ENCODE peak calls at places on chromosomes 5 and 9, in nine cellular contexts. J is SJSA1, M is GM23338, Z is AG04450, O is upper lobe of left lung, S is heart left ventricle, I is tibial nerve, E is Peyer's patch, B is hepatocyte. A is an unnamed sample.

GRCh38 chr5:83718195-83718825 is 2.3 kb downstream of the HAPLN1 start:
- DNase-seq in Z (peak; percentile 38), S (no peak), J (peak; percentile 51), M (peak; percentile 90), E (peak; percentile 74), O (no peak), I (peak; percentile 31), B (peak; percentile 85), A (no peak)

GRCh38 chr5:67774796-67775195 is 440.8 kb upstream of the PIK3R1 start:
- DNase-seq in Z (no peak), O (no peak), I (no peak), M (no peak), J (no peak), B (no peak), S (no peak), E (no peak), A (no peak)

GRCh38 chr9:98081477-98082219 is 25.1 kb downstream of the NANS start:
- DNase-seq in S (no peak), Z (no peak), J (no peak), M (no peak), I (no peak), B (peak; percentile 37), O (peak; percentile 55), E (peak; percentile 80), A (no peak)

GRCh38 chr5:132681983-132682382 is 8.2 kb downstream of the IL4 start:
- DNase-seq in I (no peak), S (no peak), E (no peak), O (no peak), M (no peak), B (no peak), J (no peak), Z (no peak), A (no peak)

GRCh38 chr9:93662952-93663572 is 86.7 kb downstream of the PHF2 start:
- DNase-seq in S (peak; percentile 9), E (peak; percentile 22), Z (no peak), O (no peak), J (no peak), I (no peak), B (no peak), M (no peak), A (no peak)

GRCh38 chr5:96373006-96373405 is 60.0 kb downstream of the PCSK1 start:
- DNase-seq in B (no peak), Z (no peak), I (no peak), M (no peak), S (no peak), J (no peak), O (no peak), E (no peak), A (no peak)

GRCh38 chr5:172858990-172859811 is 25.1 kb downstream of the ERGIC1 start:
- DNase-seq in I (peak; percentile 69), S (peak; percentile 87), O (peak; percentile 47), B (peak; percentile 74), M (no peak), E (peak; percentile 88), J (peak; percentile 76), Z (peak; percentile 47), A (no peak)

GRCh38 chr5:153835891-153836515 is 202.7 kb downstream of the FAM114A2 start:
- DNase-seq in B (no peak), J (no peak), M (no peak), Z (no peak), E (no peak), S (no peak), O (no peak), I (no peak), A (no peak)

GRCh38 chr5:127290019-127290945 is at the start of gene MEGF10:
- DNase-seq in I (peak; percentile 20), B (peak; percentile 71), E (peak; percentile 53), M (peak; percentile 89), Z (no peak), S (no peak), O (no peak), J (peak; percentile 54), A (no peak)

GRCh38 chr5:93018461-93018860 is 562.6 kb downstream of the NR2F1-AS1 start:
- DNase-seq in E (no peak), O (no peak), S (no peak), I (no peak), J (no peak), B (no peak), Z (no peak), M (no peak), A (no peak)

GRCh38 chr5:169893586-169893985 is 86.7 kb downstream of the INSYN2B start:
- DNase-seq in M (no peak), I (no peak), Z (no peak), B (no peak), O (no peak), S (no peak), J (no peak), E (no peak), A (no peak)

GRCh38 chr9:37399336-37399735 is 23.2 kb upstream of the GRHPR start:
- DNase-seq in M (no peak), E (no peak), B (no peak), I (no peak), O (no peak), Z (no peak), J (no peak), S (no peak), A (no peak)

GRCh38 chr5:88785396-88786216 is 97.4 kb downstream of the MEF2C start:
- DNase-seq in Z (peak; percentile 55), E (no peak), J (peak; percentile 88), S (no peak), I (peak; percentile 41), M (peak; percentile 23), O (peak; percentile 68), B (peak; percentile 79), A (no peak)

GRCh38 chr5:141434006-141434405 is 3.7 kb downstream of the PCDHGA12 start:
- DNase-seq in Z (no peak), B (no peak), E (no peak), I (no peak), M (no peak), O (no peak), J (no peak), S (no peak), A (no peak)

GRCh38 chr5:141431286-141431685 is 979 bp downstream of the PCDHGA12 start:
- DNase-seq in J (no peak), O (no peak), S (no peak), Z (no peak), E (no peak), M (no peak), I (no peak), B (no peak), A (no peak)

GRCh38 chr5:141427783-141428426 is 2.4 kb upstream of the PCDHGA12 start:
- DNase-seq in Z (no peak), I (no peak), M (peak; percentile 47), E (no peak), J (no peak), O (no peak), S (peak; percentile 53), B (no peak), A (no peak)

DNA sequence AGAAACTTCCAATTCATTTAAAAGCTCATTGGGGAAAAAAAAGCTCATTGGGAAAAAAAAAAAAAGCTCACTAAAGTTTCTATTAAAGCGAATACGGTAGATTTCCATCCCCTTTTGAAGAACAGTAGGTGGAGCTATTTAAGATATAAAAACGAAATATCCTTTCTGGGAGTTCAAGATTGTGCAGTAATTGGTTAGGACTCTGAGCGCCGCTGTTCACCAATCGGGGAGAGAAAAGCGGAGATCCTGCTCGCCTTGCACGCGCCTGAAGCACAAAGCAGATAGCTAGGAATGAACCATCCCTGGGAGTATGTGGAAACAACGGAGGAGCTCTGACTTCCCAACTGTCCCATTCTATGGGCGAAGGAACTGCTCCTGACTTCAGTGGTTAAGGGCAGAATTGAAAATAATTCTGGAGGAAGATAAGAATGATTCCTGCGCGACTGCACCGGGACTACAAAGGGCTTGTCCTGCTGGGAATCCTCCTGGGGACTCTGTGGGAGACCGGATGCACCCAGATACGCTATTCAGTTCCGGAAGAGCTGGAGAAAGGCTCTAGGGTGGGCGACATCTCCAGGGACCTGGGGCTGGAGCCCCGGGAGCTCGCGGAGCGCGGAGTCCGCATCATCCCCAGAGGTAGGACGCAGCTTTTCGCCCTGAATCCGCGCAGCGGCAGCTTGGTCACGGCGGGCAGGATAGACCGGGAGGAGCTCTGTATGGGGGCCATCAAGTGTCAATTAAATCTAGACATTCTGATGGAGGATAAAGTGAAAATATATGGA is at the start of gene PCDHGA12:
- DNase-seq in I (peak; percentile 38), M (peak; percentile 42), E (no peak), Z (no peak), B (no peak), O (no peak), J (no peak), S (no peak), A (no peak)
- H3K4me3 ChIP-seq in I (peak within 1 kb of the TSS; percentile 15), M (no peak within 1 kb of the TSS), E (peak within 1 kb of the TSS; percentile 23), Z (peak within 1 kb of the TSS; percentile 37), B (peak within 1 kb of the TSS; percentile 10), O (no peak within 1 kb of the TSS), J (no peak within 1 kb of the TSS), S (peak within 1 kb of the TSS; percentile 19), A (no peak within 1 kb of the TSS)

DNA sequence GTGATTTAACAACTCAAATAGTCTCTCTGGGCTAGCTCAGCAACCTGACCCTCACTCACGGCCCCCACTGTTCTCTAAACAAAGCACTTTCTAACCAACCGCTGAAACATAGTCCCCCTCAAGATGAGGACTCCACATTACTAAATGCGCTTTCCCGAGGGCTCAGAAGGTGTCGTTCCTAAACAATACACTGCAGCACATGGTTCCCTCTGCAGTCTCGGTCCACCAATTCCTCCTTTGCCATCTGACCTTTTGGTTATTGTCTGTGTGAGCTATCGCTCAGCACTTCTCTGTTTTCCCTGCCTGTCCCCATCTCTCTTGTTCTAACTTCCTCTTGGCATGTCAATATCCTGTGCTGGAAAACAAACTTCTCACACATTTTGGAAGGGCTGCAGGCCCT is 7.2 kb downstream of the EPB41L4A start:
- DNase-seq in S (no peak), J (no peak), Z (no peak), M (no peak), B (no peak), O (no peak), I (no peak), E (no peak), A (no peak)
- H3K27ac ChIP-seq in S (no peak overlapping the region), J (no peak overlapping the region), Z (no peak overlapping the region), M (no peak overlapping the region), B (no peak overlapping the region), O (peak overlapping the region; percentile 5), I (no peak overlapping the region), E (no peak overlapping the region), A (no peak overlapping the region)

GRCh38 chr5:156186760-156187159 is 140.2 kb upstream of the SGCD start:
- DNase-seq in O (no peak), J (no peak), M (no peak), B (no peak), Z (no peak), E (no peak), S (no peak), I (no peak), A (no peak)

GRCh38 chr5:156182174-156182967 is 144.6 kb upstream of the SGCD start:
- DNase-seq in M (no peak), I (no peak), Z (no peak), E (no peak), S (no peak), B (no peak), J (no peak), O (no peak), A (no peak)

GRCh38 chr5:156178117-156178516 is 148.8 kb upstream of the SGCD start:
- DNase-seq in M (no peak), S (no peak), B (no peak), O (no peak), J (no peak), E (no peak), I (no peak), Z (no peak), A (no peak)

GRCh38 chr5:156181656-156182055 is 145.3 kb upstream of the SGCD start:
- DNase-seq in Z (no peak), E (no peak), B (peak; percentile 13), S (no peak), J (no peak), I (no peak), O (no peak), M (no peak), A (no peak)
- H3K4me3 ChIP-seq in Z (no peak overlapping the region), E (no peak overlapping the region), B (no peak overlapping the region), S (no peak overlapping the region), J (no peak overlapping the region), I (no peak overlapping the region), O (no peak overlapping the region), M (no peak overlapping the region), A (no peak overlapping the region)

GRCh38 chr9:22392523-22392922 is 54.1 kb upstream of the DMRTA1 start:
- DNase-seq in S (no peak), I (no peak), Z (no peak), O (no peak), J (no peak), M (no peak), E (no peak), B (no peak), A (no peak)
- H3K27ac ChIP-seq in S (no peak overlapping the region), I (no peak overlapping the region), Z (no peak overlapping the region), O (no peak overlapping the region), J (no peak overlapping the region), M (no peak overlapping the region), E (no peak overlapping the region), B (no peak overlapping the region), A (no peak overlapping the region)

A was measured in iPS DF 6.9.